ENCODE peak calls at places on chromosomes 6 and 20, in six cellular contexts. T, A, D, U, K and F are unnamed samples.

GRCh38 chr6:41063884-41064285 is 8.3 kb downstream of the OARD1 start:
- DNase-seq in T (no peak), A (no peak), D (no peak), U (no peak), K (no peak), F (no peak)

GRCh38 chr20:43736588-43737091 is 9.8 kb upstream of the GTSF1L start:
- DNase-seq in T (no peak), A (peak; percentile 49), D (no peak), U (peak; percentile 10), K (no peak), F (peak; percentile 94)

GRCh38 chr6:9789201-9789600 is 625.7 kb downstream of the TFAP2A start:
- DNase-seq in T (peak; percentile 39), A (no peak), D (no peak), U (peak; percentile 66), K (no peak), F (peak; percentile 84)

GRCh38 chr6:2940851-2941250 is 30.5 kb downstream of the SERPINB6 start:
- DNase-seq in T (no peak), A (no peak), D (no peak), U (no peak), K (no peak), F (no peak)

GRCh38 chr6:135851442-135852271 is at the start of gene PDE7B:
- DNase-seq in T (peak; percentile 76), A (peak; percentile 15), D (peak; percentile 58), U (peak; percentile 99), K (peak; percentile 36), F (peak; percentile 79)

GRCh38 chr6:7604506-7604905 is 14.5 kb downstream of the SNRNP48 start:
- DNase-seq in T (no peak), A (no peak), D (no peak), U (no peak), K (no peak), F (no peak)

GRCh38 chr6:154907293-154907692 is 87.8 kb upstream of the TIAM2 start:
- DNase-seq in T (no peak), A (no peak), D (no peak), U (peak; percentile 16), K (no peak), F (no peak)

GRCh38 chr6:26048590-26048989 is 38.6 kb upstream of the HFE start:
- DNase-seq in T (no peak), A (no peak), D (no peak), U (no peak), K (no peak), F (no peak)

GRCh38 chr6:107676002-107676401 is 148.1 kb downstream of the SCML4 start:
- DNase-seq in T (no peak), A (no peak), D (no peak), U (no peak), K (no peak), F (no peak)

GRCh38 chr20:33732166-33732970 is 572 bp downstream of the ZNF341 start:
- DNase-seq in T (peak; percentile 83), A (no peak), D (peak; percentile 62), U (no peak), K (no peak), F (no peak)

GRCh38 chr20:50504231-50504823 is 5.9 kb upstream of the PTPN1 start:
- DNase-seq in T (no peak), A (no peak), D (no peak), U (no peak), K (no peak), F (peak; percentile 44)

GRCh38 chr6:68777956-68778355 is 142.9 kb downstream of the ADGRB3 start:
- DNase-seq in T (no peak), A (no peak), D (no peak), U (peak; percentile 2), K (no peak), F (no peak)

GRCh38 chr6:134619789-134620188 is 301.9 kb upstream of the SGK1 start:
- DNase-seq in T (no peak), A (no peak), D (no peak), U (peak; percentile 89), K (no peak), F (no peak)

GRCh38 chr6:53465732-53466131 is 79.2 kb downstream of the GCLC start:
- DNase-seq in T (no peak), A (no peak), D (peak; percentile 98), U (peak; percentile 23), K (no peak), F (peak; percentile 13)

GRCh38 chr6:148251286-148251685 is 91.4 kb upstream of the SASH1 start:
- DNase-seq in T (no peak), A (peak; percentile 9), D (no peak), U (peak; percentile 80), K (no peak), F (peak; percentile 52)

GRCh38 chr6:150189176-150189575 is 46.3 kb downstream of the PPP1R14C start:
- DNase-seq in T (no peak), A (no peak), D (no peak), U (no peak), K (no peak), F (no peak)

GRCh38 chr6:43999628-44000027 is 127.6 kb downstream of the MRPL14 start:
- DNase-seq in T (no peak), A (no peak), D (no peak), U (no peak), K (no peak), F (no peak)

GRCh38 chr20:56537997-56538396 is 5.0 kb downstream of the FAM209B start:
- DNase-seq in T (no peak), A (no peak), D (no peak), U (no peak), K (no peak), F (no peak)

GRCh38 chr6:111874030-111874425 is 776 bp upstream of the FYN start:
- DNase-seq in T (no peak), A (no peak), D (no peak), U (peak; percentile 20), K (no peak), F (no peak)

GRCh38 chr6:167589615-167589940 is 237.1 kb upstream of the AFDN start:
- DNase-seq in T (no peak), A (no peak), D (no peak), U (no peak), K (no peak), F (no peak)

GRCh38 chr6:13874191-13874549 is 50.6 kb upstream of the RNF182 start:
- DNase-seq in T (no peak), A (no peak), D (no peak), U (no peak), K (no peak), F (no peak)

GRCh38 chr6:31114970-31115849 is 610 bp downstream of the PSORS1C1 start:
- DNase-seq in T (no peak), A (no peak), D (peak; percentile 20), U (peak; percentile 42), K (no peak), F (peak; percentile 70)
- H2BK5ac ChIP-seq in T (no peak overlapping the region), A (no peak overlapping the region), D (no peak overlapping the region), U (peak overlapping the region; percentile 34), K (no peak overlapping the region), F (peak overlapping the region; percentile 30)

GRCh38 chr6:157823523-157824370 is 701 bp downstream of the SNX9 start:
- DNase-seq in T (peak; percentile 45), A (no peak), D (peak; percentile 82), U (peak; percentile 88), K (no peak), F (peak; percentile 62)

GRCh38 chr6:157823001-157823522 is at the start of gene SNX9:
- DNase-seq in T (peak; percentile 60), A (peak; percentile 68), D (peak; percentile 79), U (peak; percentile 72), K (no peak), F (peak; percentile 88)

GRCh38 chr6:157825243-157825904 is 2.3 kb downstream of the SNX9 start:
- DNase-seq in T (no peak), A (no peak), D (no peak), U (peak; percentile 70), K (no peak), F (no peak)

GRCh38 chr6:157821342-157822033 is 1.6 kb upstream of the SNX9 start:
- DNase-seq in T (no peak), A (no peak), D (no peak), U (peak; percentile 40), K (no peak), F (no peak)

DNA sequence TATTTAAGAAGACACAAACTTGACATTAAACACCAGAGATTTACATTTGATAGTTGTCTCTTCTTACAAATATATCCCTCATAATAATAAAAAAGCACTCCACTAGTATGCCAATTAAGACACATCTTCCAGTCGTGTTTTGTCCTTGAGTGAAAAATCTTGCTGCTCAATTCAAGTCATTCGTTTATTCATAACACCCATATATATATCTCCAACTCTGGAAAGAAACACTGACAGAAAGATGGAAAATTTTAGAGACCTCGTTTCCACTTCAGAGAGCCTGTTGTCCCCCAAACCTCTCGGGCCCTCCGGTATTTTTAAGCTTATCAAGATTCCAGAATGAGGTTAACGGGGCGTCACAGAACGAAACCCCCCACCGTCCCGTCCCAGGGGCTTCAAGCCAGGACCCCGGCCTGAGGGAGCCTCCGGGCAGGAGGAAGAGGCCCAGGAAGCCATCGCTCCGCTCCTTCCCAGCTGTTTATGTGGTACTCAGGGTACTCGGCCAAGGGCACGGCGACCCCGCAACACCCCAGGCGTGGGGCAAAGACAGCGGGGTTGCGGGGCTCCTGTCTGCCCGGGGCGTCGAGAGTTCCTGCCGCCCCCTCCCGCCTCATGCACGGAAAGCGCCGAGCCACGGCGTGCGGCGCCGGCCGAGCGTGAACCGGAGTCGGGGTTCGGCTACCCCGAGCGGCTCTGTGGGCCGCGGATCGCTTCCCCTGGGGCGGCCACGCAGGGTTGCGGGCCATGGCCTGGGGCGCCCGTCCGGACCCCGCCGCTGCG is 635 bp upstream of the SNX9 start:
- DNase-seq in T (peak; percentile 42), A (no peak), D (no peak), U (no peak), K (no peak), F (no peak)
- H2BK5ac ChIP-seq in T (no peak overlapping the region), A (no peak overlapping the region), D (peak overlapping the region; percentile 12), U (peak overlapping the region; percentile 65), K (no peak overlapping the region), F (no peak overlapping the region)

DNA sequence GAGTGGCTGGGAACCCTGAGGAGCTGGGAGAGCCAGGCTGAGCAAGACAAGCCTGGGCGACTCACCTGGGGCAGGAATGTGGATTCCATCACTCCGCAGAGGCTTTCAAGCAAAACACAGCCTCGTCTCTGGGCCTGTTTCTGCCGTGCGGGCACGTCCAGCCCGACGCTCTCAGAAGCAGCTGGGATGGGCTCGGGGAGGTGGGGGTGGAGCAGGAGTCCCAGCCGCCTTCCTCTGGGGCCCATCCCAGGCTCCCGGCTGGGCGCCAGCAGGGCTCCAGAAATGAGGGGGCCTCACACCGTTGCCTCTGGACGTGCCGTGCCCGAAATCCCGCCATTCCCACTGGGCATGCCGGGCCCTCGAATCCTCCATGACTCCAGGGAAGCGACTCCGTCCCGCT is 8.7 kb upstream of the RPS21 start:
- DNase-seq in T (peak; percentile 70), A (no peak), D (peak; percentile 97), U (no peak), K (no peak), F (peak; percentile 62)
- H2BK5ac ChIP-seq in T (no peak overlapping the region), A (peak overlapping the region; percentile 88), D (peak overlapping the region; percentile 86), U (no peak overlapping the region), K (peak overlapping the region; percentile 88), F (no peak overlapping the region)

GRCh38 chr6:170135461-170135820 is 155.4 kb downstream of the DLL1 start:
- DNase-seq in T (no peak), A (no peak), D (no peak), U (no peak), K (no peak), F (no peak)

GRCh38 chr6:170136541-170137175 is 154.2 kb downstream of the DLL1 start:
- DNase-seq in T (peak; percentile 19), A (no peak), D (no peak), U (no peak), K (no peak), F (no peak)

GRCh38 chr6:170135821-170136471 is 154.9 kb downstream of the DLL1 start:
- DNase-seq in T (peak; percentile 26), A (no peak), D (no peak), U (no peak), K (no peak), F (no peak)

GRCh38 chr6:170134077-170135040 is 156.5 kb downstream of the DLL1 start:
- DNase-seq in T (no peak), A (peak; percentile 31), D (peak; percentile 88), U (no peak), K (no peak), F (no peak)

GRCh38 chr6:170135041-170135440 is 155.8 kb downstream of the DLL1 start:
- DNase-seq in T (no peak), A (no peak), D (no peak), U (no peak), K (no peak), F (no peak)
- H2BK5ac ChIP-seq in T (no peak overlapping the region), A (peak overlapping the region; percentile 78), D (no peak overlapping the region), U (no peak overlapping the region), K (no peak overlapping the region), F (no peak overlapping the region)